ENCODE peak calls at places on chromosomes 2 and 18, in nine cellular contexts. X is DMS153; V is stimulated activated CD4-positive, alpha-beta T cell treated with anti-CD3 and anti-CD28 coated beads, Interleukin-2, amount 100 ng/mL, for 48 hours; N is iris pigment epithelial cell; B is IMR-90; S is fibroblast of the aortic adventitia; W is putamen; T is thoracic aorta; E is activated CD8-positive, alpha-beta memory T cell treated with anti-CD3 and anti-CD28 coated beads, Interleukin-2, amount 50 U/mL, for 4 hours. L is an unnamed sample.

GRCh38 chr2:204931562-204931961 is 386.3 kb downstream of the PARD3B start:
- DNase-seq in X (no peak), V (no peak), N (peak), B (peak), S (no peak), W (no peak), T (no peak), E (no peak), L (no peak)

GRCh38 chr2:129300456-129300855 is 679.0 kb upstream of the RAB6C start:
- DNase-seq in X (no peak), V (no peak), N (no peak), B (no peak), S (no peak), W (no peak), T (no peak), E (no peak), L (no peak)

GRCh38 chr2:23521060-23521459 is 136.1 kb downstream of the KLHL29 start:
- DNase-seq in X (no peak), V (no peak), N (no peak), B (no peak), S (no peak), W (no peak), T (no peak), E (no peak), L (no peak)

GRCh38 chr2:96867756-96868554 is 1.9 kb downstream of the SEMA4C start:
- DNase-seq in X (no peak), V (no peak), N (peak), B (no peak), S (peak), W (no peak), T (no peak), E (no peak), L (no peak)

GRCh38 chr2:175461839-175462238 is 280.3 kb upstream of the ATP5MC3 start:
- DNase-seq in X (peak), V (no peak), N (no peak), B (no peak), S (no peak), W (no peak), T (no peak), E (no peak), L (no peak)

GRCh38 chr2:102094917-102095316 is 47.6 kb upstream of the IL1R1 start:
- DNase-seq in X (no peak), V (no peak), N (peak), B (peak), S (peak), W (no peak), T (no peak), E (peak), L (peak)

GRCh38 chr2:19367346-19367745 is 8.9 kb upstream of the OSR1 start:
- DNase-seq in X (no peak), V (no peak), N (no peak), B (no peak), S (peak), W (no peak), T (no peak), E (no peak), L (peak)

GRCh38 chr18:56575819-56576663 is 62.4 kb downstream of the TXNL1 start:
- DNase-seq in X (peak), V (no peak), N (peak), B (peak), S (peak), W (peak), T (no peak), E (no peak), L (peak)

GRCh38 chr2:73610111-73610510 is 32.1 kb downstream of the NAT8 start:
- DNase-seq in X (no peak), V (no peak), N (peak), B (no peak), S (no peak), W (no peak), T (no peak), E (no peak), L (no peak)

GRCh38 chr2:136527560-136527959 is 237.8 kb upstream of the THSD7B start:
- DNase-seq in X (no peak), V (no peak), N (peak), B (no peak), S (peak), W (no peak), T (no peak), E (no peak), L (no peak)

GRCh38 chr18:28110924-28111323 is 66.0 kb downstream of the CDH2 start:
- DNase-seq in X (no peak), V (no peak), N (no peak), B (no peak), S (no peak), W (no peak), T (no peak), E (no peak), L (no peak)

GRCh38 chr2:133652407-133652806 is 84.1 kb upstream of the NCKAP5 start:
- DNase-seq in X (no peak), V (no peak), N (peak), B (peak), S (peak), W (no peak), T (no peak), E (no peak), L (no peak)

GRCh38 chr2:1854747-1855146 is 110.4 kb upstream of the PXDN start:
- DNase-seq in X (peak), V (no peak), N (peak), B (peak), S (peak), W (peak), T (no peak), E (no peak), L (peak)

GRCh38 chr18:35162995-35163394 is 77.8 kb upstream of the ZNF397 start:
- DNase-seq in X (no peak), V (no peak), N (no peak), B (no peak), S (no peak), W (no peak), T (no peak), E (no peak), L (no peak)

GRCh38 chr2:196530910-196531309 is 108.6 kb upstream of the CCDC150 start:
- DNase-seq in X (no peak), V (no peak), N (no peak), B (no peak), S (no peak), W (no peak), T (no peak), E (no peak), L (no peak)

GRCh38 chr2:48707466-48707865 is 48.1 kb downstream of the LHCGR start:
- DNase-seq in X (no peak), V (no peak), N (peak), B (peak), S (no peak), W (no peak), T (no peak), E (no peak), L (no peak)

GRCh38 chr2:76180676-76181075 is 470.0 kb upstream of the GCFC2 start:
- DNase-seq in X (no peak), V (no peak), N (no peak), B (no peak), S (no peak), W (no peak), T (no peak), E (no peak), L (no peak)

GRCh38 chr2:120224735-120225548 is 1.7 kb upstream of the TMEM185B start:
- DNase-seq in X (peak), V (no peak), N (no peak), B (no peak), S (no peak), W (no peak), T (no peak), E (no peak), L (no peak)

GRCh38 chr2:160859086-160859485 is 301.1 kb upstream of the TANK start:
- DNase-seq in X (peak), V (no peak), N (peak), B (no peak), S (no peak), W (no peak), T (no peak), E (no peak), L (peak)

GRCh38 chr2:164696634-164697033 is 75.4 kb upstream of the GRB14 start:
- DNase-seq in X (no peak), V (no peak), N (no peak), B (no peak), S (no peak), W (no peak), T (no peak), E (no peak), L (no peak)

GRCh38 chr2:240648155-240648649 is 22.9 kb downstream of the GPR35 start:
- DNase-seq in X (no peak), V (no peak), N (no peak), B (no peak), S (no peak), W (no peak), T (no peak), E (no peak), L (no peak)

GRCh38 chr2:172655838-172656573 is 79.6 kb upstream of the RAPGEF4 start:
- DNase-seq in X (no peak), V (no peak), N (peak), B (peak), S (no peak), W (no peak), T (no peak), E (no peak), L (no peak)

GRCh38 chr2:207558106-207558505 is 28.3 kb downstream of the CREB1 start:
- DNase-seq in X (no peak), V (no peak), N (peak), B (peak), S (peak), W (no peak), T (no peak), E (no peak), L (no peak)

GRCh38 chr2:120595739-120596138 is 139.9 kb upstream of the GLI2 start:
- DNase-seq in X (no peak), V (no peak), N (no peak), B (no peak), S (no peak), W (no peak), T (no peak), E (no peak), L (no peak)

GRCh38 chr2:100741880-100742814 is 77.8 kb upstream of the NPAS2 start:
- DNase-seq in X (no peak), V (no peak), N (peak), B (peak), S (peak), W (no peak), T (no peak), E (no peak), L (peak)

GRCh38 chr18:32529737-32530420 is 59.2 kb upstream of the GAREM1 start:
- DNase-seq in X (no peak), V (no peak), N (no peak), B (no peak), S (no peak), W (no peak), T (no peak), E (no peak), L (no peak)

GRCh38 chr18:47605093-47605492 is 325.4 kb downstream of the SMAD2 start:
- DNase-seq in X (no peak), V (no peak), N (no peak), B (no peak), S (no peak), W (no peak), T (no peak), E (no peak), L (no peak)

GRCh38 chr2:99545622-99546021 is 55.8 kb upstream of the REV1 start:
- DNase-seq in X (no peak), V (no peak), N (no peak), B (no peak), S (no peak), W (no peak), T (no peak), E (no peak), L (no peak)

GRCh38 chr2:25322313-25322712 is 19.4 kb downstream of the DNMT3A start:
- DNase-seq in X (no peak), V (no peak), N (no peak), B (no peak), S (no peak), W (no peak), T (no peak), E (no peak), L (no peak)

GRCh38 chr2:16487686-16488085 is 177.9 kb downstream of the CYRIA start:
- DNase-seq in X (no peak), V (no peak), N (peak), B (peak), S (peak), W (no peak), T (no peak), E (no peak), L (peak)

GRCh38 chr2:9778012-9778411 is 65.3 kb upstream of the TAF1B start:
- DNase-seq in X (no peak), V (no peak), N (peak), B (no peak), S (no peak), W (no peak), T (no peak), E (no peak), L (no peak)

GRCh38 chr2:148259674-148260073 is 238.8 kb downstream of the MBD5 start:
- DNase-seq in X (no peak), V (no peak), N (peak), B (peak), S (no peak), W (no peak), T (no peak), E (no peak), L (peak)

GRCh38 chr18:62953663-62954062 is 238.3 kb downstream of the PHLPP1 start:
- DNase-seq in X (no peak), V (no peak), N (no peak), B (no peak), S (no peak), W (no peak), T (no peak), E (no peak), L (no peak)

GRCh38 chr2:20638014-20638413 is 12.9 kb downstream of the HS1BP3 start:
- DNase-seq in X (no peak), V (no peak), N (no peak), B (no peak), S (no peak), W (no peak), T (no peak), E (no peak), L (no peak)

GRCh38 chr2:3624059-3624794 is 29.3 kb downstream of the COLEC11 start:
- DNase-seq in X (no peak), V (no peak), N (no peak), B (peak), S (no peak), W (no peak), T (no peak), E (no peak), L (no peak)

GRCh38 chr18:48724455-48724854 is 185.6 kb downstream of the CTIF start:
- DNase-seq in X (no peak), V (no peak), N (no peak), B (no peak), S (no peak), W (no peak), T (no peak), E (no peak), L (no peak)

L was measured in LHCN-M2.